ENCODE peak calls at places on chromosomes 16 and 17, in seven cellular contexts. Y is adrenal gland; K is A549; A is PC-9; R is right cardiac atrium; C is thoracic aorta; P is CD4-positive, CD25-positive, alpha-beta regulatory T cell. D is an unnamed sample. For H3K9me3, the result is how much of the 10 kb centered on the place peaks cover.

GRCh38 chr16:1933097-1933661 is 9.8 kb downstream of the MSRB1 start:
- DNase-seq in Y (no peak), K (no peak), A (no peak), R (no peak), C (no peak), P (no peak), D (no peak)

GRCh38 chr17:62911106-62911505 is 54.9 kb upstream of the TANC2 start:
- DNase-seq in Y (no peak), K (no peak), A (no peak), R (no peak), C (no peak), P (no peak), D (no peak)

GRCh38 chr17:72297326-72298115 is 176.7 kb downstream of the SOX9 start:
- DNase-seq in Y (no peak), K (peak), A (peak), R (peak), C (no peak), P (no peak), D (no peak)

GRCh38 chr17:2406903-2407790 is 6.3 kb upstream of the MNT start:
- DNase-seq in Y (peak), K (peak), A (peak), R (peak), C (peak), P (peak), D (no peak)

GRCh38 chr17:8832711-8833352 is 33.7 kb upstream of the MFSD6L start:
- DNase-seq in Y (no peak), K (no peak), A (no peak), R (no peak), C (no peak), P (peak), D (peak)

GRCh38 chr17:74045608-74046007 is 157.9 kb upstream of the RPL38 start:
- DNase-seq in Y (no peak), K (no peak), A (peak), R (no peak), C (no peak), P (no peak), D (no peak)

GRCh38 chr17:48577946-48578615 is at the start of gene HOXB4:
- DNase-seq in Y (peak), K (no peak), A (no peak), R (peak), C (peak), P (peak), D (no peak)

GRCh38 chr17:73286863-73287296 is 24.9 kb downstream of the CDC42EP4 start:
- DNase-seq in Y (peak), K (no peak), A (no peak), R (peak), C (no peak), P (no peak), D (no peak)

GRCh38 chr17:38341035-38341721 is 2.6 kb downstream of the GPR179 start:
- DNase-seq in Y (peak), K (no peak), A (no peak), R (peak), C (no peak), P (no peak), D (no peak)

GRCh38 chr17:3603119-3603869 is 5.9 kb downstream of the TRPV1 start:
- DNase-seq in Y (no peak), K (no peak), A (peak), R (no peak), C (no peak), P (peak), D (no peak)

GRCh38 chr16:2296662-2297505 is 29.0 kb upstream of the RNPS1 start:
- DNase-seq in Y (peak), K (peak), A (no peak), R (peak), C (no peak), P (no peak), D (peak)

GRCh38 chr16:11639925-11640899 is 28.0 kb upstream of the SNN start:
- DNase-seq in Y (peak), K (peak), A (peak), R (peak), C (peak), P (no peak), D (no peak)

GRCh38 chr16:84278968-84279367 is 15.7 kb upstream of the WFDC1 start:
- DNase-seq in Y (no peak), K (no peak), A (no peak), R (no peak), C (no peak), P (no peak), D (no peak)

GRCh38 chr17:68957944-68958343 is 2.8 kb upstream of the ABCA8 start:
- DNase-seq in Y (no peak), K (no peak), A (no peak), R (no peak), C (no peak), P (peak), D (no peak)

GRCh38 chr16:57009641-57010170 is 20.3 kb downstream of the NLRC5 start:
- DNase-seq in Y (no peak), K (no peak), A (no peak), R (no peak), C (no peak), P (peak), D (no peak)

GRCh38 chr16:65740716-65741115 is 618.9 kb upstream of the CDH11 start:
- DNase-seq in Y (no peak), K (no peak), A (no peak), R (no peak), C (no peak), P (no peak), D (no peak)

DNA sequence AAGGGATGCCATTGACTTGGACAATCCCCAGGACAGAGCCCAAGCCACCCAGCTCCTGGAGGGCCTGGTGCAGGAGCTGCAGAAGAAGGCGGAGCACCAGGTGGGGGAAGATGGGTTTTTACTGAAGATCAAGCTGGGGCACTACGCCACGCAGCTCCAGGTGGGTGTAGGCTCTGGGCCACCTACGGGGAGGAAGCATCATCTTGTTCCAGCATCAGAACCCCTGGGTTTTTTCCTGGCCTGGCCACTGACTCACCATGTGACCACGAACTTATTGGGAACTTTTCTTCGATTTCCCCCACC is 1.5 kb downstream of the STAT5A start:
- DNase-seq in Y (no peak), K (no peak), A (no peak), R (no peak), C (no peak), P (no peak), D (no peak)
- H3K4me3 ChIP-seq in Y (no peak), K (no peak), A (no peak), R (no peak), C (peak), P (peak), D (no peak)

DNA sequence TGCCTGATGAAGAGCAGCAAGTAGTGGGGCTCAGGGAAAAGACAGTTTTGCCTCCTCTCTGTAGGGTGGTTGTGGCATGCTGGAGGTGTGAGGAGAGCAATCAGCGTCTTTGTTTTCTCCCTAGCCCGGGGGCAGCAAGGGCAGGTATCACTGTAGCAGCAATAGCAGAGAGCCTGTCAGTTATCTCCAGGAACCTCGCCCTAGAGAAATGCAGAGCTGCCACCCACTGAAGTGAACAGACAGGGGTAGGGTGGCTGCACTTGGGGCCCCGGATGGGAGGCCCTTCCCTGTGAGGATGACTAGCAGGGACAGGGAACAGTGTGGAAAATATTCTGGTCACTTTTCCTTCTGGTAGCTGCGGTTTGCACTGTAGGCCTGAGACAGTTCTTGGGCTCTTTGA is 886.5 kb downstream of the CDH8 start:
- DNase-seq in Y (no peak), K (no peak), A (no peak), R (no peak), C (no peak), P (no peak), D (no peak)
- H3K9me3 ChIP-seq in Y (under half), K (under half), A (under half), R (under half), C (under half), P (under half), D (under half)

DNA sequence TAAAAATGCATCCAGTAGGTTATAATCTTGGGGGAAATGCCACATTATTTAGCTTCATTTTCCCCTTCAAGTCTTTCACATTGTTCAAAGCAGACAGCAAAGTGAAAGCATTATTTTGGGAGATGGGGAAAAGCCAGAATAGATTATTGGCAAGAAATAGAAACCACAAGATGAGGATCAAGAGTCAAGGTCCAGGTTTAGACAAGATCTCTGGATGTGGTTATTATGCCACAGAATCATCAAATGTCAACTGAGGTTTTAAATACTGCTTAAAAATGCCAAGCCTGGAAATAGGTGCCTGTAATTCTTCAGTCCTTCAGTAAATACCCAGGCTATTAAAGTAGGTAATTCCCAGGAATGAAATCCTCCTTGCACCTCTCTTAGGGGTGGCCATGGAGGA is 65.1 kb upstream of the ALOX12 start:
- DNase-seq in Y (no peak), K (no peak), A (no peak), R (no peak), C (no peak), P (no peak), D (no peak)
- H3K27ac ChIP-seq in Y (no peak), K (no peak), A (no peak), R (no peak), C (no peak), P (no peak), D (no peak)

GRCh38 chr17:77398274-77398673 is 257.5 kb downstream of the SEC14L1 start:
- DNase-seq in Y (no peak), K (no peak), A (no peak), R (no peak), C (no peak), P (no peak), D (no peak)

GRCh38 chr17:77399319-77399959 is 258.7 kb downstream of the SEC14L1 start:
- DNase-seq in Y (no peak), K (no peak), A (no peak), R (no peak), C (no peak), P (no peak), D (no peak)

GRCh38 chr17:77403854-77404253 is 263.1 kb downstream of the SEC14L1 start:
- DNase-seq in Y (no peak), K (no peak), A (no peak), R (no peak), C (no peak), P (no peak), D (no peak)

GRCh38 chr17:77402159-77402731 is 261.5 kb downstream of the SEC14L1 start:
- DNase-seq in Y (no peak), K (no peak), A (no peak), R (no peak), C (no peak), P (no peak), D (no peak)

DNA sequence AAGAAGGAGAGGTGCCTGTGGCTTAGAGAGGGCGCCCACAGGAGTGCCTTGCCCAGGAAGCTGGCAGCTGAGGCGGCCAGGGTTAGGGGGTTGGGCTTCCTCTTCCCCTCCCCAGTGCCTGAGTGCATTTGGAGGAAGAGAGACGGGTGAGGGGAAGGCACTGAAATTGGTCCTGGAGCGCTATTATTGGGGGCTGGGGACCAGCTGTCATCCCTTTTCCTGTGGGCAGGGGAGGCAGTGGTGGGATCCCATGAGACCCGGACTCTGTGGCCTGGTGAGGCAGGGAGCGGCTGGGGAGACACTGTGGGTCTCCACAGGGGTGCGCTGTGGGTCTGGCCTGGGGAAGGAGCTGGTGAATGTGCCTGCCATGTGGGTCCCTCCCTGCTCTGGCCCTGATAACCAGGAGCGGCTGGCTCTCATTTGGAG is 259.7 kb downstream of the SEC14L1 start:
- DNase-seq in Y (no peak), K (no peak), A (no peak), R (no peak), C (no peak), P (peak), D (no peak)
- H3K4me3 ChIP-seq in Y (no peak), K (no peak), A (no peak), R (no peak), C (peak), P (peak), D (no peak)

GRCh38 chr17:83174859-83175550 is 95.6 kb downstream of the METRNL start:
- DNase-seq in Y (no peak), K (no peak), A (no peak), R (no peak), C (no peak), P (no peak), D (no peak)

GRCh38 chr17:83173180-83173996 is 94.0 kb downstream of the METRNL start:
- DNase-seq in Y (no peak), K (no peak), A (no peak), R (no peak), C (no peak), P (no peak), D (no peak)

GRCh38 chr17:83176272-83176955 is 97.0 kb downstream of the METRNL start:
- DNase-seq in Y (no peak), K (no peak), A (no peak), R (no peak), C (no peak), P (no peak), D (no peak)

GRCh38 chr17:83175551-83176271 is 96.3 kb downstream of the METRNL start:
- DNase-seq in Y (no peak), K (no peak), A (no peak), R (no peak), C (no peak), P (no peak), D (no peak)

DNA sequence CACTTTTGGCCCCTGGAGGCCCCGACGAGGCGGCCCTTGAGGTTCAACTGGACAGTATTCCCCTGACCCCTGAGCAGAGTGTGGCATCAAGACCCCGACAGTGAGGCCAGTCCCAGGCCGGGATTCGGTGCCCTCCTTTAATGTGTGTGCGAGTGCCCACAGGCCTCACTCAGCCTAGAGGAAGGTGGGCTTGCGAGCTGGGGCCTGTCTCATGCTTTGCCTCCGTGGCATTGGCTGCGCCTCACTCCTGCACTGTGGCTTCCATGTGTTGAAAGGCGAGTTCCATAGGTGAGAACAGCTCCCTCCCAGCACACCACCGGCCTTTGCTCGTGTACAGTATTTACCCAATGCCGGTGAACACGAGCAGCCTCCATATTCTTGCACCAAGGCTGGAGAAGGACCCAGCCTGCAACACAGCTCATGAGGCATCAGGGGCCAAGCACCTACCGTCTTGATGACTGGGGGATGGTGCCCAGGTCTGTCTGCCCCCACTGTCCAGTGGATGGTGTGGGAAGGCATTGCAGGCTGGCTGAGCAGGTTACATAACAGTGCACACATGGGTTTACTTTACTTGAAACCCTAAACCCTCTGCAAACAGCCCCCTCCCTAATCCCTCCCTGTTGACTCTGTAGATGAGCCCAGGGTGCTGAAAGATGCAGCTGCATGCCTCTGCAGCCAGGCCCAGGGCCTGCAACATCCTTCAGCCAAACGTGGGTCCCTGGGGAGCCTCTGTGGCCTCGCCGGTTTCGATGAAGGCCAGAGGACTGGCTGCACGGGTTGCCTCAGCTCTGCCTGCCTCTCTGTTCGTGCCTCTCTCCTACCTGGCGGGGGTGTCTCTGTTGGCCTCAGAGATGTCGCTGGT is 94.8 kb downstream of the METRNL start:
- DNase-seq in Y (no peak), K (no peak), A (no peak), R (peak), C (no peak), P (no peak), D (no peak)
- H3K9me3 ChIP-seq in Y (under half), K (under half), A (under half), R (under half), C (under half), P (under half), D (under half)

GRCh38 chr17:80070375-80071115 is 30.8 kb upstream of the GAA start:
- DNase-seq in Y (no peak), K (no peak), A (no peak), R (no peak), C (no peak), P (no peak), D (no peak)
- H3K27ac ChIP-seq in Y (peak), K (no peak), A (no peak), R (peak), C (peak), P (no peak), D (no peak)

D was measured in iPS DF 6.9.